ENCODE peak calls at places on chromosomes 5 and 9, in five cellular contexts. C is neural progenitor cell, X is hepatocyte, J is HCT116, G is GM23338. K is an unnamed sample.

GRCh38 chr5:96256795-96257470 is 176.1 kb downstream of the PCSK1 start:
- DNase-seq in X (peak; percentile 55), J (peak; percentile 49), G (peak; percentile 18), C (peak; percentile 39), K (peak; percentile 8)

GRCh38 chr9:114218264-114219120 is 63.2 kb downstream of the COL27A1 start:
- DNase-seq in X (no peak), G (no peak), C (no peak), J (no peak), K (no peak)

GRCh38 chr9:34310205-34310604 is 18.9 kb downstream of the KIF24 start:
- DNase-seq in J (no peak), G (no peak), C (no peak), X (no peak), K (no peak)

GRCh38 chr5:131386779-131387178 is 122.9 kb downstream of the CDC42SE2 start:
- DNase-seq in G (peak; percentile 28), J (no peak), X (peak; percentile 10), C (no peak), K (no peak)

GRCh38 chr5:473344-474192 is 30.6 kb downstream of the EXOC3 start:
- DNase-seq in C (peak; percentile 51), X (peak; percentile 69), G (peak; percentile 70), J (no peak), K (no peak)

GRCh38 chr5:29548262-29548661 is 1645.2 kb upstream of the CDH6 start:
- DNase-seq in G (no peak), X (no peak), J (no peak), C (no peak), K (no peak)

GRCh38 chr5:149576021-149576420 is 5.3 kb upstream of the ARHGEF37 start:
- DNase-seq in G (no peak), J (no peak), C (no peak), X (no peak), K (no peak)

GRCh38 chr9:91884746-91885687 is 65.0 kb downstream of the ROR2 start:
- DNase-seq in G (peak; percentile 78), C (peak; percentile 89), J (no peak), X (peak; percentile 40), K (no peak)

GRCh38 chr5:2381861-2382260 is 369.6 kb downstream of the IRX2 start:
- DNase-seq in X (no peak), J (no peak), G (no peak), C (no peak), K (no peak)

GRCh38 chr5:17004441-17005086 is 68.5 kb upstream of the MYO10 start:
- DNase-seq in J (no peak), G (no peak), C (no peak), X (no peak), K (no peak)

GRCh38 chr5:157778121-157778805 is 34.8 kb downstream of the LSM11 start:
- DNase-seq in J (peak; percentile 87), X (peak; percentile 19), G (no peak), C (no peak), K (no peak)

GRCh38 chr5:77292026-77292757 is 81.7 kb downstream of the PDE8B start:
- DNase-seq in X (no peak), C (no peak), J (no peak), G (no peak), K (no peak)

GRCh38 chr5:1724822-1725602 is 74.6 kb downstream of the MRPL36 start:
- DNase-seq in G (peak; percentile 73), J (no peak), X (no peak), C (peak; percentile 32), K (no peak)

GRCh38 chr9:97176206-97176605 is 131.3 kb upstream of the CCDC180 start:
- DNase-seq in X (peak; percentile 33), J (no peak), C (no peak), G (no peak), K (no peak)

GRCh38 chr9:116002624-116003023 is 151.0 kb upstream of the PAPPA start:
- DNase-seq in J (no peak), C (no peak), G (no peak), X (no peak), K (no peak)

GRCh38 chr5:27377626-27378025 is 339.2 kb upstream of the CDH9 start:
- DNase-seq in J (no peak), G (peak; percentile 18), C (no peak), X (peak; percentile 5), K (no peak)

GRCh38 chr9:130946778-130947617 is 8.0 kb upstream of the FIBCD1 start:
- DNase-seq in C (no peak), J (peak; percentile 43), G (no peak), X (peak; percentile 64), K (no peak)

GRCh38 chr5:151155777-151156731 is 1.5 kb downstream of the ANXA6 start:
- DNase-seq in C (peak; percentile 24), G (no peak), X (peak; percentile 42), J (no peak), K (peak; percentile 41)

GRCh38 chr9:13552606-13553215 is 273.2 kb upstream of the MPDZ start:
- DNase-seq in X (no peak), C (no peak), G (no peak), J (no peak), K (no peak)

GRCh38 chr5:31680528-31680927 is 41.6 kb downstream of the PDZD2 start:
- DNase-seq in C (no peak), X (no peak), G (no peak), J (no peak), K (no peak)

GRCh38 chr5:160054831-160055230 is 45.9 kb downstream of the TTC1 start:
- DNase-seq in C (no peak), X (peak; percentile 65), G (no peak), J (no peak), K (no peak)

GRCh38 chr9:17878810-17879370 is 300.0 kb downstream of the SH3GL2 start:
- DNase-seq in X (no peak), J (no peak), G (no peak), C (no peak), K (no peak)

GRCh38 chr5:172775326-172776234 is 4.6 kb upstream of the DUSP1 start:
- DNase-seq in C (no peak), J (no peak), X (peak; percentile 88), G (no peak), K (no peak)

GRCh38 chr5:176446884-176447537 is 1.2 kb upstream of the FAF2 start:
- DNase-seq in C (peak; percentile 41), X (no peak), G (peak; percentile 36), J (no peak), K (no peak)

GRCh38 chr5:6340100-6340499 is 38.2 kb downstream of the MED10 start:
- DNase-seq in G (no peak), J (no peak), X (no peak), C (no peak), K (no peak)

DNA sequence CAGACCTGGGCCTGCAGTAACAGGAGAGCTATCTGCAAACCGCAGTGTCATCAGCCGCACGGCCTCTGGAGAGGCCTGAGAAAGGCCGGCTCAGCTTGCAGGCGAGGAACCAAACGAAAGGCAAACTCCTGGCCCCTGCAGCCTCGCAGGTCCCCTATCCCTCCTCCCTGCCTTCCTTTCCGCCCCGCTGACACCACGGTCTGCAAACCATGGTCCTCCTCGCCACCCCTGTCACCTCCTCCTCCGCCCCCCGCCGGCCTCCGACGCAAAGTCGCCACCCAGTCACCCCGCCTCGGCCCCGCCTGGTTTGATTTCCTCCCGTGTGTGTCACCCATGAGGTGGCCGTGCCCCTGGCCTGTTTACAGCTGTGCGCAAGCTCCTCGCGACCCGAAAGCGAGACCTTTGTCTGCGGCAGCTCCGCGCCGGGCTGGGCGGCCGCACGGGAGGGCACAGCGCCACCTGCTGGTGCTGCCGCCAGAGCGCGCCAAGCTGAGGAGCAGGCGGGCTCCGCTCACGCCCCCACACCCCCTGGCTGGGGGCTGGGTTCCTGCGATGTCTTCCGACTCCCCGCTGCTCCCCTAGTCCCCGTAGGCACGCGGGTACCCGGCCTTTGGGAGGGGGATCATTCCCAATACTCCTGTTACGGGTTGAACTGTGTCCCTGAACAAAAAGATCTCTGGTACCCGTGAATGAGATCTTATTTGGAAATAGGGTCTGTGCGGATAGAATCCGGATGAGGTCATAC is 19.4 kb downstream of the GBGT1 start:
- DNase-seq in X (peak; percentile 89), G (peak; percentile 86), C (peak; percentile 91), J (no peak), K (peak; percentile 74)
- TF ChIP-seq EZH2phosphoT487 in X (no peak), G (no peak), C (no peak), J (no peak), K (no peak)

DNA sequence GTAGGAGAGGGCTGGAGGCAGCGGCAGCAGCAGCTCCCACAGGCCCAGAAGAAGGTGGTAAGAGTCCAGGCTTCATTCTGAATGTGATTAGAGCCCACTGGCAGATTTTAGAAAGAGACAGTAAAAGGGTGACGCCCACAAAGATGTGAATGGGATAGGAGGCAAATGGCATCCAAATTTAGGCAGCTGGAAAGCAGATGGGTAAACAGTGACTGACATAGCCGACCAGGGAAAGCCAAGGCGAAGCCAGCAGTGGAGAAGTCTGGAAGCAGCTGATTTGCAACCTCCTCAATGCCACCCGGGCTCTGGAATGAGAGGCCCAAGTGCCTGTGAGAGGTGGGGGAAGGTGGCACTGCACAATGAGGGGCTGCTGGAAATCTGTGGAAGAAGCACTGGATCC is 103.3 kb downstream of the C5orf15 start:
- DNase-seq in C (no peak), X (no peak), G (no peak), J (no peak), K (no peak)
- TF ChIP-seq CTCF in C (no peak), X (no peak), G (no peak), J (no peak), K (no peak)

GRCh38 chr9:87062706-87063105 is 115.4 kb upstream of the GAS1 start:
- DNase-seq in X (no peak), J (no peak), C (no peak), G (no peak), K (no peak)
- TF ChIP-seq EZH2phosphoT487 in X (no peak), J (no peak), C (no peak), G (no peak), K (no peak)

DNA sequence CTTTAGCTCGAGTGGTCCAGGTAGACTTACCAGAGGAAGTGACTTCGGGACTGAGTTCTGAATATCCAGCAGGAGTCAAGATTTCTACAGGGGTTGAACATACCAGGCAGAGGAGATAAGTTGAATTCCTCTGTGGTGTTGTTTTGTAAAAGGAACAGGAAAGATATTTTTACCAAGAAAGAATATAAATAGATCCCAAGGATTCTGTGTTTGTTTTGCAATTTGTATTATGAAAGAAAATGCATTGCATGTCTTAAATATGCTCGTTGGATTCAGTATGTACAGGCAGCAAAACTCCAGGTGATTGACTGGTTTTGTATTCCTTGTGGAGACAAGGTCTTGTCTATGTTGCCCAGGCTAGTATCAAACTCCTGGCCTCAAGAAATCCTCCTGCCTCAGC is 197.8 kb downstream of the FRMD3 start:
- DNase-seq in X (no peak), G (no peak), C (no peak), J (no peak), K (no peak)
- TF ChIP-seq CTCF in X (no peak), G (no peak), C (no peak), J (no peak), K (no peak)

GRCh38 chr5:140417235-140417634 is 15.6 kb downstream of the ANKHD1 start:
- DNase-seq in X (no peak), C (no peak), G (no peak), J (no peak), K (no peak)
- TF ChIP-seq EZH2phosphoT487 in X (no peak), C (no peak), G (no peak), J (no peak), K (no peak)

GRCh38 chr9:121328476-121328875 is 41.6 kb downstream of the STOM start:
- DNase-seq in X (no peak), J (no peak), G (no peak), C (no peak), K (no peak)

GRCh38 chr9:121331549-121331948 is 38.5 kb downstream of the STOM start:
- DNase-seq in X (no peak), G (no peak), J (no peak), C (no peak), K (no peak)

GRCh38 chr9:121333950-121334773 is 35.9 kb downstream of the STOM start:
- DNase-seq in C (no peak), X (no peak), J (no peak), G (no peak), K (no peak)

GRCh38 chr9:121328876-121329681 is 41.0 kb downstream of the STOM start:
- DNase-seq in J (no peak), G (no peak), X (no peak), C (no peak), K (no peak)

GRCh38 chr9:121331992-121332685 is 37.9 kb downstream of the STOM start:
- DNase-seq in C (no peak), X (no peak), J (no peak), G (peak; percentile 22), K (no peak)
- TF ChIP-seq CTCF in C (peak; percentile 12), X (peak; percentile 23), J (peak; percentile 31), G (peak; percentile 27), K (no peak)

K was measured in OCI-LY7.